ENCODE peak calls at places on chromosomes 2 and 18, in seven cellular contexts. E is psoas muscle, C is kidney tubule cell, M is nucleus accumbens, F is HFF-Myc, T is HL-60, Z is pons. L is an unnamed sample.

GRCh38 chr2:117557626-117558025 is 256.9 kb upstream of the DDX18 start:
- DNase-seq in E (no peak), C (no peak), M (no peak), F (no peak), T (peak), Z (no peak), L (no peak)

GRCh38 chr2:132943829-132944228 is 273.8 kb upstream of the LYPD1 start:
- DNase-seq in E (no peak), C (peak), M (no peak), F (no peak), T (no peak), Z (peak), L (no peak)

GRCh38 chr18:48563027-48563426 is 24.2 kb downstream of the CTIF start:
- DNase-seq in E (no peak), C (peak), M (no peak), F (no peak), T (no peak), Z (no peak), L (no peak)

GRCh38 chr2:39223909-39224308 is 19.9 kb downstream of the CDKL4 start:
- DNase-seq in E (no peak), C (no peak), M (no peak), F (no peak), T (no peak), Z (no peak), L (no peak)

GRCh38 chr2:52356560-52356959 is 1324.6 kb upstream of the NRXN1 start:
- DNase-seq in E (no peak), C (no peak), M (no peak), F (no peak), T (no peak), Z (no peak), L (no peak)

GRCh38 chr2:165328272-165328671 is 89.1 kb downstream of the SCN2A start:
- DNase-seq in E (no peak), C (no peak), M (no peak), F (no peak), T (peak), Z (no peak), L (no peak)

GRCh38 chr2:239202836-239203235 is 198.0 kb downstream of the HDAC4 start:
- DNase-seq in E (no peak), C (no peak), M (no peak), F (no peak), T (no peak), Z (no peak), L (no peak)

GRCh38 chr18:9081940-9082339 is 20.6 kb upstream of the NDUFV2 start:
- DNase-seq in E (no peak), C (no peak), M (no peak), F (no peak), T (peak), Z (no peak), L (no peak)

GRCh38 chr2:180676520-180676919 is 303.9 kb upstream of the UBE2E3 start:
- DNase-seq in E (no peak), C (no peak), M (no peak), F (no peak), T (no peak), Z (no peak), L (no peak)

GRCh38 chr2:9391961-9392695 is 31.2 kb downstream of the ITGB1BP1 start:
- DNase-seq in E (no peak), C (no peak), M (no peak), F (no peak), T (no peak), Z (no peak), L (no peak)